ENCODE peak calls at places on chromosomes 5 and 9, in four cellular contexts. P, F, H and S are unnamed samples.

GRCh38 chr5:59317023-59317771 is 576.3 kb downstream of the PDE4D start:
- DNase-seq in P (no peak), F (no peak), H (peak), S (no peak)

GRCh38 chr5:138955013-138955660 is 80.0 kb upstream of the LRRTM2 start:
- DNase-seq in P (no peak), F (peak), H (peak), S (peak)

GRCh38 chr9:98642661-98643312 is 65.9 kb downstream of the GABBR2 start:
- DNase-seq in P (no peak), F (peak), H (no peak), S (no peak)

GRCh38 chr5:15516486-15516885 is 16.5 kb downstream of the FBXL7 start:
- DNase-seq in P (no peak), F (no peak), H (no peak), S (no peak)

GRCh38 chr5:9201761-9202160 is 344.1 kb downstream of the SEMA5A start:
- DNase-seq in P (no peak), F (no peak), H (no peak), S (no peak)

GRCh38 chr9:98318834-98319478 is 63.5 kb upstream of the TBC1D2 start:
- DNase-seq in P (no peak), F (no peak), H (no peak), S (no peak)

GRCh38 chr9:134629061-134629585 is 12.5 kb upstream of the COL5A1 start:
- DNase-seq in P (no peak), F (no peak), H (no peak), S (no peak)

GRCh38 chr5:98938459-98938858 is 9.7 kb upstream of the CHD1 start:
- DNase-seq in P (no peak), F (no peak), H (no peak), S (no peak)

GRCh38 chr5:7728076-7728475 is 122.9 kb downstream of the CFAP90 start:
- DNase-seq in P (no peak), F (no peak), H (no peak), S (no peak)

GRCh38 chr9:136531904-136532798 is 13.7 kb downstream of the NOTCH1 start:
- DNase-seq in P (no peak), F (peak), H (no peak), S (no peak)

GRCh38 chr9:127388037-127388855 is 8.7 kb upstream of the SLC2A8 start:
- DNase-seq in P (peak), F (no peak), H (no peak), S (no peak)

GRCh38 chr5:68406767-68407232 is 191.2 kb downstream of the PIK3R1 start:
- DNase-seq in P (no peak), F (no peak), H (no peak), S (no peak)

GRCh38 chr9:9341203-9341602 is 1271.6 kb downstream of the PTPRD start:
- DNase-seq in P (no peak), F (no peak), H (no peak), S (no peak)

GRCh38 chr5:168829922-168830417 is 250.8 kb upstream of the PANK3 start:
- DNase-seq in P (no peak), F (no peak), H (no peak), S (no peak)

GRCh38 chr5:134003064-134003956 is 1.5 kb downstream of the VDAC1 start:
- DNase-seq in P (peak), F (no peak), H (no peak), S (no peak)

GRCh38 chr5:176517053-176517661 is 20.0 kb downstream of the RNF44 start:
- DNase-seq in P (no peak), F (no peak), H (no peak), S (no peak)

GRCh38 chr9:134634667-134635230 is 6.9 kb upstream of the COL5A1 start:
- DNase-seq in P (no peak), F (no peak), H (no peak), S (no peak)

GRCh38 chr9:31259824-31260223 is 1124.6 kb upstream of the ACO1 start:
- DNase-seq in P (no peak), F (peak), H (no peak), S (no peak)

GRCh38 chr5:65032250-65032649 is 263.5 kb downstream of the CWC27 start:
- DNase-seq in P (no peak), F (no peak), H (no peak), S (no peak)

GRCh38 chr9:116152941-116153764 is 438 bp upstream of the PAPPA start:
- DNase-seq in P (no peak), F (no peak), H (no peak), S (no peak)

GRCh38 chr9:5817776-5818336 is 15.1 kb downstream of the ERMP1 start:
- DNase-seq in P (no peak), F (no peak), H (no peak), S (no peak)

GRCh38 chr5:42250-42649 is 49.7 kb upstream of the PLEKHG4B start:
- DNase-seq in P (no peak), F (no peak), H (no peak), S (no peak)